ENCODE peak calls at places on chromosomes 5 and 9, in five cellular contexts. E is H1, M is GM12878, L is HepG2, H is K562. R is an unnamed sample.

GRCh38 chr5:14445581-14446290 is 135.9 kb upstream of the OTULINL start:
- DNase-seq in E (no peak), H (no peak), M (no peak), L (no peak), R (no peak)

GRCh38 chr9:91489391-91489899 is 65.8 kb upstream of the NFIL3 start:
- DNase-seq in M (no peak), E (no peak), H (no peak), L (no peak), R (no peak)

GRCh38 chr5:155728857-155729683 is 597.9 kb upstream of the SGCD start:
- DNase-seq in M (no peak), E (peak), L (no peak), H (no peak), R (no peak)

GRCh38 chr9:91711755-91712591 is 238.1 kb downstream of the ROR2 start:
- DNase-seq in H (peak), E (no peak), M (peak), L (no peak), R (no peak)

GRCh38 chr5:98827161-98827560 is 53.7 kb downstream of the RGMB start:
- DNase-seq in L (peak), H (peak), E (no peak), M (no peak), R (peak)

GRCh38 chr5:71693828-71694427 is 25.1 kb upstream of the CARTPT start:
- DNase-seq in E (no peak), M (no peak), L (peak), H (peak), R (no peak)

GRCh38 chr9:132548971-132549649 is 33.3 kb upstream of the BARHL1 start:
- DNase-seq in H (no peak), M (no peak), L (peak), E (no peak), R (peak)

GRCh38 chr9:136617746-136618577 is 44.8 kb upstream of the EGFL7 start:
- DNase-seq in E (peak), L (no peak), M (no peak), H (no peak), R (no peak)

GRCh38 chr9:128702949-128703615 is 779 bp downstream of the PKN3 start:
- DNase-seq in L (no peak), H (peak), E (peak), M (no peak), R (no peak)

GRCh38 chr5:179783128-179783527 is 10.7 kb upstream of the LTC4S start:
- DNase-seq in L (no peak), H (no peak), E (no peak), M (no peak), R (no peak)

GRCh38 chr5:137292461-137293025 is 206.6 kb downstream of the SPOCK1 start:
- DNase-seq in H (no peak), L (no peak), M (no peak), E (no peak), R (no peak)

GRCh38 chr5:149675467-149676201 is 54.5 kb upstream of the PPARGC1B start:
- DNase-seq in L (no peak), M (no peak), E (no peak), H (no peak), R (no peak)

GRCh38 chr9:118401551-118401950 is 697.3 kb downstream of the TLR4 start:
- DNase-seq in L (no peak), H (no peak), E (no peak), M (no peak), R (no peak)

GRCh38 chr9:16275795-16276624 is 594.5 kb downstream of the BNC2 start:
- DNase-seq in L (no peak), M (no peak), H (no peak), E (no peak), R (no peak)

GRCh38 chr5:35377653-35378052 is 147.4 kb upstream of the PRLR start:
- DNase-seq in M (no peak), H (no peak), E (no peak), L (no peak), R (no peak)

GRCh38 chr5:65209341-65209740 is 272.4 kb downstream of the ADAMTS6 start:
- DNase-seq in L (no peak), M (no peak), E (no peak), H (no peak), R (no peak)

GRCh38 chr9:123746765-123747164 is 183.2 kb downstream of the DENND1A start:
- DNase-seq in H (no peak), E (no peak), M (no peak), L (no peak), R (no peak)

GRCh38 chr9:113875917-113876805 is at the start of gene ZNF618:
- DNase-seq in M (no peak), L (no peak), H (peak), E (peak), R (no peak)

GRCh38 chr5:140700177-140701144 is at the start of gene ZMAT2:
- DNase-seq in H (peak), L (peak), M (peak), E (peak), R (peak)

GRCh38 chr5:126965061-126965475 is 65.3 kb downstream of the MARCHF3 start:
- DNase-seq in H (no peak), M (peak), L (no peak), E (no peak), R (no peak)

GRCh38 chr9:1979815-1980367 is 35.3 kb upstream of the SMARCA2 start:
- DNase-seq in E (no peak), M (peak), L (no peak), H (no peak), R (no peak)

GRCh38 chr5:68456756-68457217 is 241.2 kb downstream of the PIK3R1 start:
- DNase-seq in E (no peak), H (peak), L (peak), M (no peak), R (no peak)

GRCh38 chr5:127697894-127698600 is 5.1 kb upstream of the CCDC192 start:
- DNase-seq in L (no peak), H (no peak), M (no peak), E (no peak), R (peak)

GRCh38 chr5:36398137-36398536 is 96.4 kb upstream of the RANBP3L start:
- DNase-seq in H (peak), M (no peak), L (peak), E (no peak), R (peak)

GRCh38 chr5:2038337-2039179 is 155.8 kb upstream of the IRX4 start:
- DNase-seq in L (peak), E (peak), M (no peak), H (peak), R (peak)

GRCh38 chr5:109246841-109247592 is 162.8 kb downstream of the PJA2 start:
- DNase-seq in M (no peak), L (no peak), E (peak), H (no peak), R (no peak)

GRCh38 chr9:79731483-79731882 is 159.7 kb downstream of the TLE4 start:
- DNase-seq in M (peak), H (no peak), L (no peak), E (no peak), R (no peak)

DNA sequence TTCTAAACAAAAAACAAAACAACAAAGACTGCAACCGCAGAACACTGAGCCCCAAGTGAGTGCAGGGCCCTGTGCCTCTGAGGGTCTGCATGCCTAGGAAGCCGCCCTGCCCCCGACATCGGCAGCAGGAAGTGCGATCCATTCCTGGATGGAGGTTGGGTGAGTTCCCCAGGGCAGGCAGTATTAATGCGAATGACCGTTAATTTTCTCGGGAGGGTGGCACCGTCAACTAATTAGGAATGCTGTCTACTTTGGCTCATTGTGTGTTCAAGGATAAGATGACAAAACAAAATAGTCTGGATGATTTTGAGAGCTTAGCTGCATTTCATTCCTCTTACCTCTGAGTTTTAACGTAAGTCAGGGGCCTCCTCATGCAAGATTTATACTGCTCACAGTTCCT is 3.1 kb upstream of the NXNL2 start:
- DNase-seq in H (no peak), L (no peak), M (no peak), E (no peak), R (no peak)
- H2AFZ ChIP-seq in H (no peak), L (no peak), M (no peak), E (peak), R (no peak)

DNA sequence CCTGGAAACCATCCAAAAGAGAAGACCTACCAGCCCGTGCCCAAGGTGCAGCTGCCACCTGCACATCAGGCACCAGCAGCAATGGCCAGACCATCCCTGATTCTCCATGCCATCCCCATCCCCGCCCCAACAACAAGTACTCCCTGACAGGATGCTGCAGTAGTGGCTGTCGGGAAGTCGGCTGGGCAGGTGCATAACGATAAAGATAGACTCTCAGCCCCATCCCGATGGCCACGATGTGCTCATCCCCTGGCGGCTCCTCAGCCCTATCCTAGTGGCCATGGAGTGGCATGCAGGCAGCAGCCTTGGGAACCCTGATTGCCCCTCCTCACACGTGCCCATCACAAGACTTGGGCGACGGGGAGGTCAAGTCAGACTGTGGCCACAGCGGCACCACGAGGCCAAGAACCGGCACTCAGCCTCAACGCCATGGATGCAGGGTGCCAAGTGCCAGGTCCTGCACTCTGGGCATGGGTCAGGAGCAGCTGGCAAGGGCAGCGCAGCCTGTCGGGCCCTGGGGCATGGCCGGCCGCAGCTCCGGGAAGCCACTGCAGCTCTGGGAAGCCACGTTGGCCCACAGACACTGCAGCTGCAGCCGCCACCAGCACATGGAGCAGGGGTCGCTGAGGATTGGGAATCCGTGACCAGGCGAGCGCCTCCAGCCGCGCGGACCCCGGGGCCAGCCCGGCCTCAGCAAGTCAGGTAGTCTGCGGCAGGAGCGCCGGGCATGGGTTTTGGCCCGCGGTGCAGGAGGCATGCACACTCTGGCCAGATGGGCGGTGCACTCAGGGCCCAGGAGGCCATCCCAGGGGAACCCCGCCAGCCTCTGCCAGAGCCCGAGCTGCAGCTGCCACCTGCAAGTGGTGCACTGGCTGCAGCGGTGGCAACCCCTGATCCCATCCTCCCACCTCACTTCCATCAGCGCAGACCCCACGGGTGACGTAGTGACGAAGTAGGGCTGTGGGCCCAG is 368.6 kb upstream of the SPATA31A5 start:
- DNase-seq in H (no peak), L (no peak), M (no peak), E (no peak), R (no peak)
- TF ChIP-seq SP1 in H (no peak), L (no peak), M (no peak), E (no peak), R (no peak)

GRCh38 chr9:97737429-97737828 is 40.3 kb upstream of the XPA start:
- DNase-seq in E (peak), L (peak), M (no peak), H (peak), R (peak)
- H2AFZ ChIP-seq in E (peak), L (no peak), M (no peak), H (peak), R (peak)

GRCh38 chr5:58687595-58687994 is 104.7 kb downstream of the RAB3C start:
- DNase-seq in H (no peak), L (no peak), E (no peak), M (no peak), R (no peak)
- TF ChIP-seq SP1 in H (no peak), L (no peak), E (no peak), M (no peak), R (no peak)

GRCh38 chr5:96714951-96715451 is 52.8 kb downstream of the CAST start:
- DNase-seq in L (peak), E (no peak), M (no peak), H (peak), R (peak)
- H2AFZ ChIP-seq in L (no peak), E (no peak), M (no peak), H (no peak), R (no peak)

DNA sequence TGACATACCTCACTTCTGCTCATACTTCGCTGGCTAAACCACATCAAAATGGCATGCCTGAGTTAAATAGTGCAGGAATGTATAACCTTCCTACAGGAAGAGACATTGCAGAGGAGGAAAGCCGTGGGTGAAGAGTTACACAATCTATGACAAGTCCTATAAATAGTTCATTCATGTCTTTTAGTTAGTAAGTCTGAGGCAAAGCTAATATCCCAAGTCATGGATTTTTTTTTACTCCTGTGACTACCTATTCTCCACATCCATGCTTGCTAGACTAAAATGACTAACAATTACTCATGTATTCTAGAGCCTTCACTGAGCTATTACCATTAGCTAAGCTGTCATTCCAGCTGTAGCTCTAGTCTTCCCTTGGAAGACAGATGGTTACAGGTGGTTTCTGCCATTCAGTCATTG is 391.3 kb downstream of the NR2F1-AS1 start:
- DNase-seq in H (no peak), M (no peak), L (peak), E (no peak), R (peak)
- TF ChIP-seq SP1 in H (no peak), M (no peak), L (no peak), E (no peak), R (peak)

R was measured in HCT116.